ENCODE peak calls at places on chromosomes 4 and X, in four cellular contexts. B is GM12865, H is BJ, F is GM10248. N is an unnamed sample.
A peak's percentile ranks its signal among the peaks of the same experiment; 100 is the strongest.

GRCh38 chr4:96343836-96344235 is 503.9 kb downstream of the PDHA2 start:
- DNase-seq in B (no peak), H (no peak), F (no peak), N (no peak)

GRCh38 chrX:9947395-9947794 is 19.8 kb upstream of the CLDN34 start:
- DNase-seq in B (no peak), H (no peak), F (no peak), N (no peak)

GRCh38 chr4:98232202-98232601 is 29.0 kb upstream of the RAP1GDS1 start:
- DNase-seq in B (no peak), H (no peak), F (no peak), N (peak; percentile 7)

GRCh38 chr4:40842318-40842717 is 92.6 kb downstream of the NSUN7 start:
- DNase-seq in B (no peak), H (no peak), F (no peak), N (no peak)

GRCh38 chrX:134501942-134502341 is 42.0 kb downstream of the HPRT1 start:
- DNase-seq in B (no peak), H (no peak), F (no peak), N (no peak)

GRCh38 chrX:101931104-101931493 is 728 bp downstream of the ZMAT1 start:
- DNase-seq in B (no peak), H (no peak), F (no peak), N (no peak)

GRCh38 chr4:23135792-23136645 is 443.3 kb downstream of the GBA3 start:
- DNase-seq in B (peak; percentile 57), H (no peak), F (peak; percentile 25), N (no peak)

GRCh38 chr4:30720021-30720655 is at the start of gene PCDH7:
- DNase-seq in B (no peak), H (no peak), F (peak; percentile 13), N (peak; percentile 37)

GRCh38 chrX:1719270-1719669 is 104.4 kb downstream of the ASMT start:
- DNase-seq in B (no peak), H (no peak), F (no peak), N (no peak)

GRCh38 chr4:163707873-163708272 is 213.4 kb downstream of the TMA16 start:
- DNase-seq in B (no peak), H (no peak), F (no peak), N (no peak)

GRCh38 chrX:38600089-38600755 is 38.9 kb downstream of the TSPAN7 start:
- DNase-seq in B (no peak), H (no peak), F (no peak), N (no peak)

GRCh38 chrX:150365051-150365952 is 2.2 kb downstream of the MAMLD1 start:
- DNase-seq in B (no peak), H (no peak), F (peak; percentile 21), N (peak; percentile 69)

GRCh38 chr4:8694226-8694625 is 101.7 kb downstream of the CPZ start:
- DNase-seq in B (no peak), H (no peak), F (no peak), N (no peak)

GRCh38 chr4:151745727-151746231 is 15.0 kb downstream of the GATB start:
- DNase-seq in B (no peak), H (peak; percentile 39), F (no peak), N (no peak)

GRCh38 chr4:154618708-154619315 is 6.4 kb upstream of the FGG start:
- DNase-seq in B (peak; percentile 79), H (no peak), F (peak; percentile 46), N (peak; percentile 86)

GRCh38 chrX:151762802-151763201 is 28.3 kb downstream of the CNGA2 start:
- DNase-seq in B (no peak), H (no peak), F (no peak), N (no peak)

GRCh38 chrX:13734278-13735172 is at the start of the genes OFD1 and TRAPPC2:
- DNase-seq in B (peak; percentile 97), H (peak; percentile 55), F (peak; percentile 94), N (peak; percentile 93)

GRCh38 chrX:72169008-72169728 is 12.4 kb upstream of the PIN4 start:
- DNase-seq in B (peak; percentile 46), H (no peak), F (no peak), N (peak; percentile 45)

GRCh38 chr4:173420324-173420752 is 21.4 kb upstream of the SCRG1 start:
- DNase-seq in B (peak; percentile 21), H (no peak), F (peak; percentile 24), N (no peak)

GRCh38 chr4:138107023-138107422 is 135.1 kb downstream of the SLC7A11 start:
- DNase-seq in B (no peak), H (no peak), F (no peak), N (no peak)
- TF ChIP-seq CTCF in B (no peak), H (no peak), F (no peak), N (no peak)

GRCh38 chr4:82839624-82840023 is 41.0 kb upstream of the SCD5 start:
- DNase-seq in B (no peak), H (no peak), F (no peak), N (no peak)

DNA sequence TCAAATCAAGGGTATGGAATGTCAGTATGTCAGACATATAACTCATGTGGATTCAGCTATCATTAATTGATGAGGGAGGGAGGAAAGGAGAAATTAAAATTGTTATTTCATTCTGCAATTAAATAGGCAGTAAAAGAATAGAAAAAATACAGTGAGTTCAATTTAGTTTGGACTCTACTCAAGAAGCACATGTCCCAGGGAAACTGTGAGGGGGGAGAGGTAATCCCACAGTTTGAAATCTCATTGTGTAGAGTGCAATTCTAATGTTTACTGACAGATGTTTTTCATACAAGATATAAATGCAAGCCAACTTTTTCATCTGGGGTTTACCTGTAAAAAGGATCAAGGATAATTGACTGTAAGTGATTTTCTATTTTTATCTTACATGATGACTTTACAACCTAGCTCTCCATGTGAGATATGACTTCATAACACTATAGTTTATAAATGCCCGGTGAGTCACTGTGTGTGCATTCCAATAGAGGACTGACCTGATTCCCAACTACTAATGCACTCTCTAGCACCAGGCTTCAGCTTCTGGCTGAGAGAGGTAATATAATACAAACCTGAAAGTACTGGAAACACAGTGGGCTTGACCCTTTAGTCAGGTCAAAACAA is 35.2 kb upstream of the SCD5 start:
- DNase-seq in B (no peak), H (peak; percentile 52), F (no peak), N (no peak)
- TF ChIP-seq CTCF in B (no peak), H (peak; percentile 30), F (no peak), N (no peak)

GRCh38 chr4:127985989-127986388 is 20.8 kb downstream of the ABHD18 start:
- DNase-seq in B (no peak), H (no peak), F (no peak), N (no peak)
- TF ChIP-seq CTCF in B (no peak), H (no peak), F (no peak), N (no peak)

GRCh38 chrX:47650164-47651042 is at the start of gene ELK1:
- DNase-seq in B (peak; percentile 97), H (peak; percentile 94), F (peak; percentile 87), N (peak; percentile 96)
- TF ChIP-seq CTCF in B (no peak), H (no peak), F (no peak), N (no peak)

GRCh38 chr4:107314156-107314555 is 278.0 kb upstream of the DKK2 start:
- DNase-seq in B (no peak), H (no peak), F (no peak), N (no peak)
- TF ChIP-seq CTCF in B (no peak), H (no peak), F (no peak), N (no peak)

GRCh38 chr4:183139972-183140570 is 41.0 kb downstream of the WWC2 start:
- DNase-seq in B (no peak), H (no peak), F (no peak), N (no peak)

GRCh38 chr4:183139058-183139740 is 40.1 kb downstream of the WWC2 start:
- DNase-seq in B (no peak), H (no peak), F (no peak), N (no peak)

GRCh38 chr4:183142566-183143545 is 43.8 kb downstream of the WWC2 start:
- DNase-seq in B (no peak), H (peak; percentile 27), F (no peak), N (no peak)

GRCh38 chr4:183140911-183141320 is 41.9 kb downstream of the WWC2 start:
- DNase-seq in B (no peak), H (peak; percentile 62), F (no peak), N (no peak)

GRCh38 chr4:183141997-183142396 is 42.9 kb downstream of the WWC2 start:
- DNase-seq in B (no peak), H (no peak), F (no peak), N (no peak)
- TF ChIP-seq CTCF in B (no peak), H (no peak), F (no peak), N (no peak)

GRCh38 chr4:11769425-11769824 is 340.7 kb upstream of the HS3ST1 start:
- DNase-seq in B (no peak), H (no peak), F (no peak), N (no peak)

GRCh38 chr4:11768251-11768972 is 339.7 kb upstream of the HS3ST1 start:
- DNase-seq in B (no peak), H (no peak), F (no peak), N (no peak)

DNA sequence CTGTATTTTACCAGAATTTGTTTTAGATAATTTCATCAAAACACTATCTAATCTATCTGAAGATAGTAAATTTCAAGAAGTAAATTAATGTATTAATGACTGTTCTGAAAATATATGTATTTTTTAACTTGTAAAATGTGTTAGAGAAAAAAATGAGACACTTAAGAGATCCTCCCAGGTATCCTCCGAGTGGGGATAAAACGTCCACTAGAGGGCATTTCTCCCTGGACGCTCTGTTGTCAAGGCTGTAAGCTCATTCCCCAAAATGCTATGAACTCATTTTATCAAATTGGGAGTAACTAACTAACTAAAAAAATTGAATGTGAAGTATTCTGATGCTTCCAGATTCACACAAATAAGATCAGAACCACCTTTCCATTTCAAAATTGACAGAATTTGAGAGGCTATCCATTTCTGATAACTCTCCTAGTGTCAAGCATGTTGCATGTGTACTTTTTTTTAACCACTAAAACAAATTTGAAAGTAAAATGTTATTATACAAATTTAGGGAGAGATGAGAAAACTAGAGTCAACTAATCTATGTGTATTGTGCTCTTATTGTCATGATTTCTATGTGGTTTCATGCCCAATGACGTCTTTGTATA is 337.3 kb upstream of the HS3ST1 start:
- DNase-seq in B (peak; percentile 52), H (no peak), F (peak; percentile 15), N (peak; percentile 24)
- TF ChIP-seq CTCF in B (peak; percentile 67), H (peak; percentile 65), F (peak; percentile 58), N (peak; percentile 67)

DNA sequence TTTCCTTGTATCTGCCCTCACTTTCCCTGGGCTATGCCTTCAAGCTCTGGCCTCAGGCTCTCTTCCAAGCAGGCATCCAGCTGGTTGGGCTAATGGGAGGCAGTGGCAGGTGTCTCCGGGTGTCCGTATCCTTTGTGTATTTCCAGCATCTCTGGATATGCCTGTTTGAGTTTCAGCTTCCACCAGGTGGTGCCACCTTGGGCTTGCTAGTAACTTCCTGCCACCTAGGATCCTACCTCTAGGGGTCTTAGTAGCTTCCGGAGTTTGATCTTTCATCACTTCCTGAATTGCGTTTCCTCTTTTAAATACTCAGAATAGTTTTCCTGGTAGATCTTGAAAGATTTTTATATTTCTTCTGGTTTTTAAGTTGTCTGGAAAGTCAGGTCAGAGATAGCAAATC is 23.2 kb upstream of the ANOS1 start:
- DNase-seq in B (no peak), H (no peak), F (no peak), N (peak; percentile 27)
- TF ChIP-seq CTCF in B (no peak), H (no peak), F (no peak), N (peak; percentile 39)

GRCh38 chr4:88528861-88529260 is 5.3 kb upstream of the PYURF start:
- DNase-seq in B (no peak), H (no peak), F (no peak), N (no peak)
- TF ChIP-seq CTCF in B (no peak), H (no peak), F (no peak), N (peak; percentile 40)